ENCODE peak calls at places on chromosomes 1 and 21, in seven cellular contexts. W, P, L, H, A, S and R are unnamed samples.

GRCh38 chr1:225979421-225979820 is 19.7 kb downstream of the SDE2 start:
- DNase-seq in S (no peak), H (no peak), W (no peak), L (no peak), P (no peak), A (no peak), R (no peak)

GRCh38 chr1:162094271-162094670 is 24.8 kb downstream of the NOS1AP start:
- DNase-seq in W (no peak), A (no peak), L (no peak), H (no peak), P (peak), S (no peak), R (no peak)

GRCh38 chr1:17640975-17641374 is 101.5 kb downstream of the ARHGEF10L start:
- DNase-seq in S (no peak), L (no peak), A (no peak), P (no peak), H (no peak), W (no peak), R (no peak)

GRCh38 chr1:9714257-9714718 is 62.8 kb downstream of the PIK3CD start:
- DNase-seq in L (no peak), S (no peak), W (no peak), P (no peak), H (no peak), A (no peak), R (no peak)

GRCh38 chr1:72000809-72001208 is 281.5 kb downstream of the NEGR1 start:
- DNase-seq in W (no peak), P (no peak), H (no peak), A (no peak), S (no peak), L (no peak), R (no peak)

GRCh38 chr1:67043366-67043765 is 10.6 kb downstream of the SLC35D1 start:
- DNase-seq in W (no peak), P (no peak), H (no peak), L (no peak), A (no peak), S (no peak), R (no peak)

GRCh38 chr21:45056917-45057560 is 17.3 kb upstream of the ADARB1 start:
- DNase-seq in S (no peak), P (no peak), L (no peak), A (no peak), H (no peak), W (no peak), R (no peak)

GRCh38 chr1:113872219-113872934 is 865 bp upstream of the PTPN22 start:
- DNase-seq in H (no peak), W (no peak), L (no peak), S (no peak), A (no peak), P (no peak), R (no peak)

GRCh38 chr1:110245876-110246620 is 35.9 kb downstream of the KCNC4 start:
- DNase-seq in A (no peak), L (no peak), H (no peak), P (no peak), W (no peak), S (no peak), R (no peak)

GRCh38 chr1:4702927-4703326 is 48.5 kb downstream of the AJAP1 start:
- DNase-seq in W (no peak), L (peak), A (peak), P (no peak), S (no peak), H (no peak), R (no peak)